ENCODE peak calls at places on chromosome 7, in ten cellular contexts. One of them, this sample, is unnamed.

GRCh38 chr7:9498303-9498702 is 1064.9 kb downstream of the NXPH1 start:
- DNase-seq in IMR-90: no peak
- DNase-seq in mesenchymal stem cell: no peak
- DNase-seq in neural progenitor cell: no peak
- DNase-seq in PC-3: no peak
- DNase-seq in MM.1S: peak
- DNase-seq in neuronal stem cell: no peak
- DNase-seq in trophoblast cell: no peak
- DNase-seq in hepatocyte: no peak
- DNase-seq in GM23248: no peak
- DNase-seq in this sample: no peak

GRCh38 chr7:149103424-149103823 is 12.9 kb upstream of the ZNF786 start:
- DNase-seq in IMR-90: no peak
- DNase-seq in mesenchymal stem cell: no peak
- DNase-seq in neural progenitor cell: no peak
- DNase-seq in PC-3: no peak
- DNase-seq in MM.1S: no peak
- DNase-seq in neuronal stem cell: no peak
- DNase-seq in trophoblast cell: no peak
- DNase-seq in hepatocyte: no peak
- DNase-seq in GM23248: no peak
- DNase-seq in this sample: no peak

GRCh38 chr7:134473861-134474291 is 15.0 kb upstream of the AKR1B1 start:
- DNase-seq in IMR-90: peak
- DNase-seq in mesenchymal stem cell: peak
- DNase-seq in neural progenitor cell: no peak
- DNase-seq in PC-3: peak
- DNase-seq in MM.1S: no peak
- DNase-seq in neuronal stem cell: no peak
- DNase-seq in trophoblast cell: peak
- DNase-seq in hepatocyte: no peak
- DNase-seq in GM23248: peak
- DNase-seq in this sample: peak

GRCh38 chr7:7017707-7018265 is 164.6 kb upstream of the C1GALT1 start:
- DNase-seq in IMR-90: no peak
- DNase-seq in mesenchymal stem cell: no peak
- DNase-seq in neural progenitor cell: no peak
- DNase-seq in PC-3: peak
- DNase-seq in MM.1S: no peak
- DNase-seq in neuronal stem cell: no peak
- DNase-seq in trophoblast cell: no peak
- DNase-seq in hepatocyte: no peak
- DNase-seq in GM23248: no peak
- DNase-seq in this sample: no peak

GRCh38 chr7:26639111-26639510 is 225.3 kb downstream of the SKAP2 start:
- DNase-seq in IMR-90: no peak
- DNase-seq in mesenchymal stem cell: no peak
- DNase-seq in neural progenitor cell: no peak
- DNase-seq in PC-3: no peak
- DNase-seq in MM.1S: no peak
- DNase-seq in neuronal stem cell: no peak
- DNase-seq in trophoblast cell: no peak
- DNase-seq in hepatocyte: no peak
- DNase-seq in GM23248: no peak
- DNase-seq in this sample: no peak

GRCh38 chr7:144474800-144475521 is 71.5 kb upstream of the NOBOX start:
- DNase-seq in IMR-90: no peak
- DNase-seq in mesenchymal stem cell: no peak
- DNase-seq in neural progenitor cell: no peak
- DNase-seq in PC-3: no peak
- DNase-seq in MM.1S: no peak
- DNase-seq in neuronal stem cell: no peak
- DNase-seq in trophoblast cell: no peak
- DNase-seq in hepatocyte: no peak
- DNase-seq in GM23248: no peak
- DNase-seq in this sample: no peak

GRCh38 chr7:36999851-37000480 is 275.7 kb upstream of the AOAH start:
- DNase-seq in IMR-90: no peak
- DNase-seq in mesenchymal stem cell: no peak
- DNase-seq in neural progenitor cell: no peak
- DNase-seq in PC-3: no peak
- DNase-seq in MM.1S: no peak
- DNase-seq in neuronal stem cell: no peak
- DNase-seq in trophoblast cell: no peak
- DNase-seq in hepatocyte: no peak
- DNase-seq in GM23248: peak
- DNase-seq in this sample: no peak

GRCh38 chr7:138257459-138258193 is 181.4 kb downstream of the AKR1D1 start:
- DNase-seq in IMR-90: no peak
- DNase-seq in mesenchymal stem cell: peak
- DNase-seq in neural progenitor cell: no peak
- DNase-seq in PC-3: peak
- DNase-seq in MM.1S: no peak
- DNase-seq in neuronal stem cell: no peak
- DNase-seq in trophoblast cell: peak
- DNase-seq in hepatocyte: peak
- DNase-seq in GM23248: no peak
- DNase-seq in this sample: no peak

GRCh38 chr7:1457059-1457948 is 2.0 kb downstream of the MICALL2 start:
- DNase-seq in IMR-90: no peak
- DNase-seq in mesenchymal stem cell: no peak
- DNase-seq in neural progenitor cell: no peak
- DNase-seq in PC-3: no peak
- DNase-seq in MM.1S: no peak
- DNase-seq in neuronal stem cell: no peak
- DNase-seq in trophoblast cell: no peak
- DNase-seq in hepatocyte: no peak
- DNase-seq in GM23248: no peak
- DNase-seq in this sample: no peak

GRCh38 chr7:1459930-1460756 is 873 bp upstream of the MICALL2 start:
- DNase-seq in IMR-90: no peak
- DNase-seq in mesenchymal stem cell: peak
- DNase-seq in neural progenitor cell: no peak
- DNase-seq in PC-3: no peak
- DNase-seq in MM.1S: peak
- DNase-seq in neuronal stem cell: no peak
- DNase-seq in trophoblast cell: peak
- DNase-seq in hepatocyte: peak
- DNase-seq in GM23248: peak
- DNase-seq in this sample: no peak

GRCh38 chr7:1458676-1459511 is at the start of gene MICALL2:
- DNase-seq in IMR-90: peak
- DNase-seq in mesenchymal stem cell: peak
- DNase-seq in neural progenitor cell: peak
- DNase-seq in PC-3: peak
- DNase-seq in MM.1S: no peak
- DNase-seq in neuronal stem cell: no peak
- DNase-seq in trophoblast cell: peak
- DNase-seq in hepatocyte: peak
- DNase-seq in GM23248: peak
- DNase-seq in this sample: peak

GRCh38 chr7:1459512-1459892 is 232 bp upstream of the MICALL2 start:
- DNase-seq in IMR-90: peak
- DNase-seq in mesenchymal stem cell: peak
- DNase-seq in neural progenitor cell: peak
- DNase-seq in PC-3: peak
- DNase-seq in MM.1S: peak
- DNase-seq in neuronal stem cell: peak
- DNase-seq in trophoblast cell: peak
- DNase-seq in hepatocyte: peak
- DNase-seq in GM23248: peak
- DNase-seq in this sample: peak

GRCh38 chr7:1457949-1458675 is 1.2 kb downstream of the MICALL2 start:
- DNase-seq in IMR-90: no peak
- DNase-seq in mesenchymal stem cell: peak
- DNase-seq in neural progenitor cell: no peak
- DNase-seq in PC-3: peak
- DNase-seq in MM.1S: no peak
- DNase-seq in neuronal stem cell: no peak
- DNase-seq in trophoblast cell: no peak
- DNase-seq in hepatocyte: no peak
- DNase-seq in GM23248: peak
- DNase-seq in this sample: peak
- H3K4me3 ChIP-seq in IMR-90: peak
- H3K4me3 ChIP-seq in mesenchymal stem cell: peak
- H3K4me3 ChIP-seq in neural progenitor cell: peak
- H3K4me3 ChIP-seq in PC-3: peak
- H3K4me3 ChIP-seq in MM.1S: peak
- H3K4me3 ChIP-seq in neuronal stem cell: peak
- H3K4me3 ChIP-seq in trophoblast cell: peak
- H3K4me3 ChIP-seq in hepatocyte: peak
- H3K4me3 ChIP-seq in GM23248: peak
- H3K4me3 ChIP-seq in this sample: peak

GRCh38 chr7:76073335-76073990 is 25.6 kb downstream of the MDH2 start:
- DNase-seq in IMR-90: no peak
- DNase-seq in mesenchymal stem cell: no peak
- DNase-seq in neural progenitor cell: peak
- DNase-seq in PC-3: no peak
- DNase-seq in MM.1S: no peak
- DNase-seq in neuronal stem cell: no peak
- DNase-seq in trophoblast cell: no peak
- DNase-seq in hepatocyte: no peak
- DNase-seq in GM23248: no peak
- DNase-seq in this sample: no peak

GRCh38 chr7:76072243-76073148 is 24.6 kb downstream of the MDH2 start:
- DNase-seq in IMR-90: no peak
- DNase-seq in mesenchymal stem cell: no peak
- DNase-seq in neural progenitor cell: no peak
- DNase-seq in PC-3: no peak
- DNase-seq in MM.1S: no peak
- DNase-seq in neuronal stem cell: no peak
- DNase-seq in trophoblast cell: no peak
- DNase-seq in hepatocyte: no peak
- DNase-seq in GM23248: no peak
- DNase-seq in this sample: peak

GRCh38 chr7:76069238-76069638 is 21.3 kb downstream of the MDH2 start:
- DNase-seq in IMR-90: peak
- DNase-seq in mesenchymal stem cell: peak
- DNase-seq in neural progenitor cell: peak
- DNase-seq in PC-3: peak
- DNase-seq in MM.1S: no peak
- DNase-seq in neuronal stem cell: no peak
- DNase-seq in trophoblast cell: peak
- DNase-seq in hepatocyte: peak
- DNase-seq in GM23248: peak
- DNase-seq in this sample: peak

GRCh38 chr7:76074306-76074971 is 26.5 kb downstream of the MDH2 start:
- DNase-seq in IMR-90: no peak
- DNase-seq in mesenchymal stem cell: no peak
- DNase-seq in neural progenitor cell: no peak
- DNase-seq in PC-3: no peak
- DNase-seq in MM.1S: no peak
- DNase-seq in neuronal stem cell: no peak
- DNase-seq in trophoblast cell: no peak
- DNase-seq in hepatocyte: no peak
- DNase-seq in GM23248: no peak
- DNase-seq in this sample: peak

DNA sequence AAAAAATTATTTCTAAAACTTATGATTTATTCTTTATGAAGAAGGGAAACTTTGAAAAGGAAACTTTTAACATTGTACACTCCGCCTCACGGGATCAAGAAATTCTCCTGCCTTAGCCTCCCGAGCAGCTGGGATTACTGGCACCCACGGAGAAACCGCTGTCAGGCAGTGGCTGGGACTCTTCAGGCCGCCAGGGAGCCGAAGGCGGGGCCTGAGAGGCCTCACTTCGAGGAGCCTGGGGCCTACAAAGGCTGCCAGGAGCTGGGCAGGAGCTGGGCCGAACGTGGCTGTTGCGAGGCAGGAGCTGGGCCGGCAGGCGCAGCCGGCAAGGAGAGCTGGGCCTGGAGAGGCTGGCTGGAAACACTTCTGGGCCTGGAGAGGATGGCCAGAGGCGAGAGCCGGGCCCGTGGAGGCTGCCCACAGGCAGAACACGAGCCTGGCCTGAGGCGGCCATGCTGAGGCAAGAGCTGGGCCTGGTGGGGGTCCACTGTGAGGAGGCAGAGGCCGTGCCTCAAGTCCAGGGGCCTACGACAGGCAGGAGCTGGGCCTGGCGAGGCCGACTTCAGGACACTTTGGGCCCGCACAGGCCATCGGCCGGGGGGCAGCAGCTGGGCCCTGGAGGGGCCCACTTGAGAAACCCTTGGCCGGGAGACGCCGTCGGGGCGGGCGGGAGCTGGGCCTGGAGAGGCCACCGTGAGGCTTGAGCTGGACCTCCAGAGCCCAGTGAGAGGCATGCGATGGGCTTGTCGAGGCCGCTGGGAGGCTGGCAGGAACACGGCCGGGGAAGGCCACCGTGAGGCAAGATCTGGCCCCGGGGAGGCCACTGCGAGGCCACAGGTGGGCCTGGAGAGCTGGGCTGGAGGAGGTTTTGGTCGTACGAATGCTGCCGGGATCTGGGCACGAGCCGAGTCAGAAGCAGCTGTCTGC is 23.7 kb downstream of the MDH2 start:
- DNase-seq in IMR-90: peak
- DNase-seq in mesenchymal stem cell: peak
- DNase-seq in neural progenitor cell: peak
- DNase-seq in PC-3: no peak
- DNase-seq in MM.1S: no peak
- DNase-seq in neuronal stem cell: no peak
- DNase-seq in trophoblast cell: no peak
- DNase-seq in hepatocyte: peak
- DNase-seq in GM23248: no peak
- DNase-seq in this sample: peak
- H2AFZ ChIP-seq in IMR-90: peak
- H2AFZ ChIP-seq in mesenchymal stem cell: peak
- H2AFZ ChIP-seq in neural progenitor cell: peak
- H2AFZ ChIP-seq in PC-3: no peak
- H2AFZ ChIP-seq in MM.1S: no peak
- H2AFZ ChIP-seq in neuronal stem cell: peak
- H2AFZ ChIP-seq in trophoblast cell: peak
- H2AFZ ChIP-seq in hepatocyte: no peak
- H2AFZ ChIP-seq in GM23248: no peak
- H2AFZ ChIP-seq in this sample: no peak

DNA sequence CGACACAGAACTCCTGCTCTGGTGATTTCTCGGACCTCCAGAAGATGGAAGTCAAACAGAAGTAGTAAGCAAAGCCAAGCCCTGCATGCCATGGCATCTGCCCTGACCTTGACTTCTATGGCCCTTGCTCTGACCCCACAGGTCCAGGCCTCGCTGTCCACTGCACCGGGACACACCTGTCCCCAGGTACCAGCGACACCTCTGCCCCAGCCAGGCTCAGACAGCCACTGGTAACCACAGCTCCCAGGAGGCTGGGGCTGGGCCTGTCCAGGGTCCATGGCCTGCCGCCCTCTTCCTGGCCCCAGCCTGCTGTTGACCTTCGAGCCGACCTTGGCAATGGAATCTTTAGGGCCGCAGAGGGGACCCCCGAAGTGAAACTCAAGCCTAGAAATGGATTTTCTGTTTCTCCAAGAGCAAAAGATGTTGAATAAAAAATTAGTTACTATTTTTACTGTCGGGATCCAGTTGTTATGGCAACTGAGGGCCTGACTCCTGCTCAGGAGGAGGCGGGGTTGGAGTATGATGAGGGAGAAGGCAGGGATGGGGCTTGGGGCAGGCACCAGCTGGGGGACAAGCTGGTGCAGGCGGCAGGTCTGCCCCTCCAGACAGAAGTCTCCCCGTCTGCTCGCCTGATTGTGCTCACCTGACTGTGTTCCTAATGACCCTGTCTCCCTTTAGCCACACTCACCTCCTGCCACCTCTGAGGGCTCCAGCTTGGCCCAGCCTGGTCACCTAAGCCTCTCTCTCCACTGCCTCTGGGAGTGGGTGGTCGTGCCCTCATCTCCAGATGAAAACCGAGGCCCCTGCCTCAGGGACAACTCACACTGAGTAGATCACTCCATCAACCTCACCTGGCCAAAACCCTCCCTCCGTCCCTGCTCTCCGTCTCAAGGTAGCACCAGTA is 4.1 kb upstream of the MMD2 start:
- DNase-seq in IMR-90: no peak
- DNase-seq in mesenchymal stem cell: no peak
- DNase-seq in neural progenitor cell: no peak
- DNase-seq in PC-3: no peak
- DNase-seq in MM.1S: no peak
- DNase-seq in neuronal stem cell: no peak
- DNase-seq in trophoblast cell: no peak
- DNase-seq in hepatocyte: no peak
- DNase-seq in GM23248: no peak
- DNase-seq in this sample: no peak
- H3K4me3 ChIP-seq in IMR-90: no peak
- H3K4me3 ChIP-seq in mesenchymal stem cell: no peak
- H3K4me3 ChIP-seq in neural progenitor cell: no peak
- H3K4me3 ChIP-seq in PC-3: no peak
- H3K4me3 ChIP-seq in MM.1S: no peak
- H3K4me3 ChIP-seq in neuronal stem cell: no peak
- H3K4me3 ChIP-seq in trophoblast cell: no peak
- H3K4me3 ChIP-seq in hepatocyte: no peak
- H3K4me3 ChIP-seq in GM23248: no peak
- H3K4me3 ChIP-seq in this sample: no peak

DNA sequence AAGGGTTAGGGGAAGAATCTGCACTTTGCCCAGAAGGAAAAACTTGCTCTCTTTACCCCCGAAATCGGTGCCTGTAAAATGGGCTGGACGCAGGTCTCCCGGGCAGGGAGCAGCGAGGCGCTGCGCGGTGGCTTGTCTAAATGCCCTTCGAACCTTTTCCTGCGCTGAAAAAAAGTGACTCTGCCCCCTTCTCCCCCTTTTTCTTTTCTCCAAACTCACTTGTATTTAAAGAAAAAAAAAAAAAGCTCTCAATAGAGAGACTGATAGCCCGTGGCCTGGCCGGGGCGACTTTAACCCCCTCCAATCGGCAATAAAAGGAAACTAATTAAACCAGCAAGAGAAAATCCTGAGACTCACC is 286 bp downstream of the SP8 start:
- DNase-seq in IMR-90: no peak
- DNase-seq in mesenchymal stem cell: no peak
- DNase-seq in neural progenitor cell: peak
- DNase-seq in PC-3: no peak
- DNase-seq in MM.1S: no peak
- DNase-seq in neuronal stem cell: no peak
- DNase-seq in trophoblast cell: peak
- DNase-seq in hepatocyte: no peak
- DNase-seq in GM23248: no peak
- DNase-seq in this sample: no peak
- H2AFZ ChIP-seq in IMR-90: peak
- H2AFZ ChIP-seq in mesenchymal stem cell: no peak
- H2AFZ ChIP-seq in neural progenitor cell: no peak
- H2AFZ ChIP-seq in PC-3: peak
- H2AFZ ChIP-seq in MM.1S: peak
- H2AFZ ChIP-seq in neuronal stem cell: peak
- H2AFZ ChIP-seq in trophoblast cell: no peak
- H2AFZ ChIP-seq in hepatocyte: peak
- H2AFZ ChIP-seq in GM23248: peak
- H2AFZ ChIP-seq in this sample: no peak

This sample was measured in osteoblast.